ENCODE peak calls at places on chromosomes 4 and X, in six cellular contexts. One of them, this sample, is unnamed.

GRCh38 chr4:7762376-7763040 is 177.2 kb downstream of the AFAP1 start:
- DNase-seq in ascending aorta: no peak
- DNase-seq in HCT116: no peak
- DNase-seq in HL-60: no peak
- DNase-seq in activated CD8-positive, alpha-beta T cell treated with anti-CD3 and anti-CD28 coated beads for 36 hours: no peak
- DNase-seq in fibroblast of the aortic adventitia: no peak
- DNase-seq in this sample: no peak

GRCh38 chrX:84907324-84907946 is 96.2 kb upstream of the APOOL start:
- DNase-seq in ascending aorta: no peak
- DNase-seq in HCT116: no peak
- DNase-seq in HL-60: no peak
- DNase-seq in activated CD8-positive, alpha-beta T cell treated with anti-CD3 and anti-CD28 coated beads for 36 hours: no peak
- DNase-seq in fibroblast of the aortic adventitia: peak
- DNase-seq in this sample: no peak

GRCh38 chr4:8542776-8543525 is 37.2 kb upstream of the GPR78 start:
- DNase-seq in ascending aorta: no peak
- DNase-seq in HCT116: no peak
- DNase-seq in HL-60: no peak
- DNase-seq in activated CD8-positive, alpha-beta T cell treated with anti-CD3 and anti-CD28 coated beads for 36 hours: no peak
- DNase-seq in fibroblast of the aortic adventitia: no peak
- DNase-seq in this sample: no peak

GRCh38 chr4:129138762-129139496 is 43.0 kb downstream of the C4orf33 start:
- DNase-seq in ascending aorta: no peak
- DNase-seq in HCT116: no peak
- DNase-seq in HL-60: no peak
- DNase-seq in activated CD8-positive, alpha-beta T cell treated with anti-CD3 and anti-CD28 coated beads for 36 hours: no peak
- DNase-seq in fibroblast of the aortic adventitia: no peak
- DNase-seq in this sample: no peak

GRCh38 chr4:118834960-118835895 is 698 bp downstream of the SEC24D start:
- DNase-seq in ascending aorta: peak
- DNase-seq in HCT116: peak
- DNase-seq in HL-60: peak
- DNase-seq in activated CD8-positive, alpha-beta T cell treated with anti-CD3 and anti-CD28 coated beads for 36 hours: peak
- DNase-seq in fibroblast of the aortic adventitia: peak
- DNase-seq in this sample: peak

GRCh38 chr4:27007507-27007906 is 146.9 kb downstream of the STIM2 start:
- DNase-seq in ascending aorta: no peak
- DNase-seq in HCT116: no peak
- DNase-seq in HL-60: no peak
- DNase-seq in activated CD8-positive, alpha-beta T cell treated with anti-CD3 and anti-CD28 coated beads for 36 hours: no peak
- DNase-seq in fibroblast of the aortic adventitia: peak
- DNase-seq in this sample: no peak

GRCh38 chr4:142331132-142331531 is 515.0 kb downstream of the INPP4B start:
- DNase-seq in ascending aorta: no peak
- DNase-seq in HCT116: no peak
- DNase-seq in HL-60: no peak
- DNase-seq in activated CD8-positive, alpha-beta T cell treated with anti-CD3 and anti-CD28 coated beads for 36 hours: no peak
- DNase-seq in fibroblast of the aortic adventitia: no peak
- DNase-seq in this sample: no peak

GRCh38 chr4:122300776-122301175 is 78.0 kb upstream of the ADAD1 start:
- DNase-seq in ascending aorta: no peak
- DNase-seq in HCT116: no peak
- DNase-seq in HL-60: no peak
- DNase-seq in activated CD8-positive, alpha-beta T cell treated with anti-CD3 and anti-CD28 coated beads for 36 hours: no peak
- DNase-seq in fibroblast of the aortic adventitia: no peak
- DNase-seq in this sample: no peak

GRCh38 chr4:87543835-87544461 is 14.8 kb upstream of the SPARCL1 start:
- DNase-seq in ascending aorta: no peak
- DNase-seq in HCT116: peak
- DNase-seq in HL-60: no peak
- DNase-seq in activated CD8-positive, alpha-beta T cell treated with anti-CD3 and anti-CD28 coated beads for 36 hours: peak
- DNase-seq in fibroblast of the aortic adventitia: peak
- DNase-seq in this sample: peak

GRCh38 chr4:76515975-76516853 is 81.2 kb downstream of the SHROOM3 start:
- DNase-seq in ascending aorta: no peak
- DNase-seq in HCT116: no peak
- DNase-seq in HL-60: no peak
- DNase-seq in activated CD8-positive, alpha-beta T cell treated with anti-CD3 and anti-CD28 coated beads for 36 hours: no peak
- DNase-seq in fibroblast of the aortic adventitia: peak
- DNase-seq in this sample: no peak

GRCh38 chrX:129768586-129769466 is 10.9 kb upstream of the SASH3 start:
- DNase-seq in ascending aorta: no peak
- DNase-seq in HCT116: no peak
- DNase-seq in HL-60: no peak
- DNase-seq in activated CD8-positive, alpha-beta T cell treated with anti-CD3 and anti-CD28 coated beads for 36 hours: no peak
- DNase-seq in fibroblast of the aortic adventitia: peak
- DNase-seq in this sample: no peak

GRCh38 chrX:125895518-125895917 is 270.6 kb downstream of the DCAF12L2 start:
- DNase-seq in ascending aorta: no peak
- DNase-seq in HCT116: no peak
- DNase-seq in HL-60: no peak
- DNase-seq in activated CD8-positive, alpha-beta T cell treated with anti-CD3 and anti-CD28 coated beads for 36 hours: no peak
- DNase-seq in fibroblast of the aortic adventitia: no peak
- DNase-seq in this sample: no peak

GRCh38 chrX:18617351-18617750 is 54.6 kb downstream of the RS1 start:
- DNase-seq in ascending aorta: no peak
- DNase-seq in HCT116: peak
- DNase-seq in HL-60: no peak
- DNase-seq in activated CD8-positive, alpha-beta T cell treated with anti-CD3 and anti-CD28 coated beads for 36 hours: no peak
- DNase-seq in fibroblast of the aortic adventitia: peak
- DNase-seq in this sample: no peak

GRCh38 chr4:8547108-8547911 is 32.9 kb upstream of the GPR78 start:
- DNase-seq in ascending aorta: no peak
- DNase-seq in HCT116: peak
- DNase-seq in HL-60: no peak
- DNase-seq in activated CD8-positive, alpha-beta T cell treated with anti-CD3 and anti-CD28 coated beads for 36 hours: peak
- DNase-seq in fibroblast of the aortic adventitia: peak
- DNase-seq in this sample: no peak

GRCh38 chrX:154369453-154370299 is 4.8 kb downstream of the FLNA start:
- DNase-seq in ascending aorta: peak
- DNase-seq in HCT116: peak
- DNase-seq in HL-60: peak
- DNase-seq in activated CD8-positive, alpha-beta T cell treated with anti-CD3 and anti-CD28 coated beads for 36 hours: peak
- DNase-seq in fibroblast of the aortic adventitia: peak
- DNase-seq in this sample: peak

GRCh38 chr4:166169111-166169510 is 296.1 kb downstream of the TLL1 start:
- DNase-seq in ascending aorta: no peak
- DNase-seq in HCT116: peak
- DNase-seq in HL-60: no peak
- DNase-seq in activated CD8-positive, alpha-beta T cell treated with anti-CD3 and anti-CD28 coated beads for 36 hours: peak
- DNase-seq in fibroblast of the aortic adventitia: peak
- DNase-seq in this sample: no peak

GRCh38 chr4:10684631-10685030 is at the start of gene CLNK:
- DNase-seq in ascending aorta: no peak
- DNase-seq in HCT116: no peak
- DNase-seq in HL-60: peak
- DNase-seq in activated CD8-positive, alpha-beta T cell treated with anti-CD3 and anti-CD28 coated beads for 36 hours: no peak
- DNase-seq in fibroblast of the aortic adventitia: no peak
- DNase-seq in this sample: no peak

GRCh38 chrX:25112156-25112555 is 96.4 kb upstream of the ARX start:
- DNase-seq in ascending aorta: no peak
- DNase-seq in HCT116: no peak
- DNase-seq in HL-60: no peak
- DNase-seq in activated CD8-positive, alpha-beta T cell treated with anti-CD3 and anti-CD28 coated beads for 36 hours: no peak
- DNase-seq in fibroblast of the aortic adventitia: no peak
- DNase-seq in this sample: no peak

GRCh38 chrX:41475611-41476241 is 28.6 kb downstream of the NYX start:
- DNase-seq in ascending aorta: no peak
- DNase-seq in HCT116: no peak
- DNase-seq in HL-60: no peak
- DNase-seq in activated CD8-positive, alpha-beta T cell treated with anti-CD3 and anti-CD28 coated beads for 36 hours: no peak
- DNase-seq in fibroblast of the aortic adventitia: no peak
- DNase-seq in this sample: no peak

GRCh38 chr4:173747537-173748257 is 217.7 kb upstream of the HAND2 start:
- DNase-seq in ascending aorta: no peak
- DNase-seq in HCT116: no peak
- DNase-seq in HL-60: no peak
- DNase-seq in activated CD8-positive, alpha-beta T cell treated with anti-CD3 and anti-CD28 coated beads for 36 hours: no peak
- DNase-seq in fibroblast of the aortic adventitia: no peak
- DNase-seq in this sample: no peak

GRCh38 chr4:173753408-173753807 is 223.4 kb upstream of the HAND2 start:
- DNase-seq in ascending aorta: no peak
- DNase-seq in HCT116: no peak
- DNase-seq in HL-60: no peak
- DNase-seq in activated CD8-positive, alpha-beta T cell treated with anti-CD3 and anti-CD28 coated beads for 36 hours: no peak
- DNase-seq in fibroblast of the aortic adventitia: no peak
- DNase-seq in this sample: no peak

GRCh38 chr4:173758132-173758531 is 228.1 kb upstream of the HAND2 start:
- DNase-seq in ascending aorta: no peak
- DNase-seq in HCT116: no peak
- DNase-seq in HL-60: no peak
- DNase-seq in activated CD8-positive, alpha-beta T cell treated with anti-CD3 and anti-CD28 coated beads for 36 hours: no peak
- DNase-seq in fibroblast of the aortic adventitia: no peak
- DNase-seq in this sample: no peak

GRCh38 chr4:173748353-173748752 is 218.3 kb upstream of the HAND2 start:
- DNase-seq in ascending aorta: no peak
- DNase-seq in HCT116: no peak
- DNase-seq in HL-60: no peak
- DNase-seq in activated CD8-positive, alpha-beta T cell treated with anti-CD3 and anti-CD28 coated beads for 36 hours: no peak
- DNase-seq in fibroblast of the aortic adventitia: peak
- DNase-seq in this sample: no peak

DNA sequence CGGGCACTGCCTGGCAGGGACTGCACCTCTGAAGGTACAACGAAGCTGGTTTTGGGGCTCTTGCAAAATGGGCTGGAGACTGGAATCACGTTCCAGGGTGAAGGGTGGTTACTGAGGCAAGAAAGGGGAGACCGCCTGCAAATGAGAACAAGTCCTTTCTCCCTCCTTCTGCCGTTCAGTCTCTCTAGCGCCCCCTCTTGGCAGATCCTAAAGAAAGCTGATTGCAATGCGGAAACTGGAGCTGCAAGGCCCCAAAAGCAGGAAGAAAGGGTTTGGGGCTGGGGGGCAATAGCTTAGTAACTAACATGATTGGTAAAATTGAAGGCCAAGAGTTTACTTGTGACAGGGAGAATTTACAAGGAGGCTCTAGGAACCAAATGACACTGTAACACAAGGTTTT is 222.6 kb upstream of the HAND2 start:
- DNase-seq in ascending aorta: no peak
- DNase-seq in HCT116: peak
- DNase-seq in HL-60: peak
- DNase-seq in activated CD8-positive, alpha-beta T cell treated with anti-CD3 and anti-CD28 coated beads for 36 hours: peak
- DNase-seq in fibroblast of the aortic adventitia: peak
- DNase-seq in this sample: no peak
- TF ChIP-seq CTCF in ascending aorta: no peak
- TF ChIP-seq CTCF in HCT116: peak
- TF ChIP-seq CTCF in HL-60: peak
- TF ChIP-seq CTCF in activated CD8-positive, alpha-beta T cell treated with anti-CD3 and anti-CD28 coated beads for 36 hours: peak
- TF ChIP-seq CTCF in fibroblast of the aortic adventitia: peak
- TF ChIP-seq CTCF in this sample: peak

GRCh38 chr4:21009956-21010355 is 309.7 kb downstream of the PACRGL start:
- DNase-seq in ascending aorta: no peak
- DNase-seq in HCT116: no peak
- DNase-seq in HL-60: no peak
- DNase-seq in activated CD8-positive, alpha-beta T cell treated with anti-CD3 and anti-CD28 coated beads for 36 hours: no peak
- DNase-seq in fibroblast of the aortic adventitia: no peak
- DNase-seq in this sample: no peak

GRCh38 chr4:21001490-21001889 is 301.2 kb downstream of the PACRGL start:
- DNase-seq in ascending aorta: no peak
- DNase-seq in HCT116: no peak
- DNase-seq in HL-60: no peak
- DNase-seq in activated CD8-positive, alpha-beta T cell treated with anti-CD3 and anti-CD28 coated beads for 36 hours: no peak
- DNase-seq in fibroblast of the aortic adventitia: no peak
- DNase-seq in this sample: no peak

GRCh38 chr4:21011106-21011505 is 310.8 kb downstream of the PACRGL start:
- DNase-seq in ascending aorta: no peak
- DNase-seq in HCT116: no peak
- DNase-seq in HL-60: no peak
- DNase-seq in activated CD8-positive, alpha-beta T cell treated with anti-CD3 and anti-CD28 coated beads for 36 hours: no peak
- DNase-seq in fibroblast of the aortic adventitia: no peak
- DNase-seq in this sample: no peak

GRCh38 chr4:21002976-21003375 is 302.7 kb downstream of the PACRGL start:
- DNase-seq in ascending aorta: no peak
- DNase-seq in HCT116: no peak
- DNase-seq in HL-60: no peak
- DNase-seq in activated CD8-positive, alpha-beta T cell treated with anti-CD3 and anti-CD28 coated beads for 36 hours: no peak
- DNase-seq in fibroblast of the aortic adventitia: no peak
- DNase-seq in this sample: no peak

GRCh38 chr4:21005647-21006046 is 305.4 kb downstream of the PACRGL start:
- DNase-seq in ascending aorta: no peak
- DNase-seq in HCT116: no peak
- DNase-seq in HL-60: no peak
- DNase-seq in activated CD8-positive, alpha-beta T cell treated with anti-CD3 and anti-CD28 coated beads for 36 hours: no peak
- DNase-seq in fibroblast of the aortic adventitia: no peak
- DNase-seq in this sample: no peak
- TF ChIP-seq CTCF in ascending aorta: no peak
- TF ChIP-seq CTCF in HCT116: no peak
- TF ChIP-seq CTCF in HL-60: no peak
- TF ChIP-seq CTCF in activated CD8-positive, alpha-beta T cell treated with anti-CD3 and anti-CD28 coated beads for 36 hours: no peak
- TF ChIP-seq CTCF in fibroblast of the aortic adventitia: no peak
- TF ChIP-seq CTCF in this sample: no peak

GRCh38 chr4:111736516-111736915 is 408.7 kb upstream of the FAM241A start:
- DNase-seq in ascending aorta: no peak
- DNase-seq in HCT116: no peak
- DNase-seq in HL-60: no peak
- DNase-seq in activated CD8-positive, alpha-beta T cell treated with anti-CD3 and anti-CD28 coated beads for 36 hours: no peak
- DNase-seq in fibroblast of the aortic adventitia: no peak
- DNase-seq in this sample: no peak
- TF ChIP-seq CTCF in ascending aorta: no peak
- TF ChIP-seq CTCF in HCT116: no peak
- TF ChIP-seq CTCF in HL-60: no peak
- TF ChIP-seq CTCF in activated CD8-positive, alpha-beta T cell treated with anti-CD3 and anti-CD28 coated beads for 36 hours: no peak
- TF ChIP-seq CTCF in fibroblast of the aortic adventitia: no peak
- TF ChIP-seq CTCF in this sample: no peak

GRCh38 chr4:81785338-81785737 is 313.6 kb upstream of the RASGEF1B start:
- DNase-seq in ascending aorta: no peak
- DNase-seq in HCT116: no peak
- DNase-seq in HL-60: no peak
- DNase-seq in activated CD8-positive, alpha-beta T cell treated with anti-CD3 and anti-CD28 coated beads for 36 hours: no peak
- DNase-seq in fibroblast of the aortic adventitia: no peak
- DNase-seq in this sample: no peak

GRCh38 chr4:81786063-81786763 is 314.5 kb upstream of the RASGEF1B start:
- DNase-seq in ascending aorta: no peak
- DNase-seq in HCT116: no peak
- DNase-seq in HL-60: no peak
- DNase-seq in activated CD8-positive, alpha-beta T cell treated with anti-CD3 and anti-CD28 coated beads for 36 hours: no peak
- DNase-seq in fibroblast of the aortic adventitia: peak
- DNase-seq in this sample: no peak

GRCh38 chr4:81783565-81783964 is 311.9 kb upstream of the RASGEF1B start:
- DNase-seq in ascending aorta: no peak
- DNase-seq in HCT116: no peak
- DNase-seq in HL-60: no peak
- DNase-seq in activated CD8-positive, alpha-beta T cell treated with anti-CD3 and anti-CD28 coated beads for 36 hours: no peak
- DNase-seq in fibroblast of the aortic adventitia: no peak
- DNase-seq in this sample: no peak

GRCh38 chr4:81786770-81787169 is 315.1 kb upstream of the RASGEF1B start:
- DNase-seq in ascending aorta: no peak
- DNase-seq in HCT116: no peak
- DNase-seq in HL-60: no peak
- DNase-seq in activated CD8-positive, alpha-beta T cell treated with anti-CD3 and anti-CD28 coated beads for 36 hours: no peak
- DNase-seq in fibroblast of the aortic adventitia: no peak
- DNase-seq in this sample: no peak

DNA sequence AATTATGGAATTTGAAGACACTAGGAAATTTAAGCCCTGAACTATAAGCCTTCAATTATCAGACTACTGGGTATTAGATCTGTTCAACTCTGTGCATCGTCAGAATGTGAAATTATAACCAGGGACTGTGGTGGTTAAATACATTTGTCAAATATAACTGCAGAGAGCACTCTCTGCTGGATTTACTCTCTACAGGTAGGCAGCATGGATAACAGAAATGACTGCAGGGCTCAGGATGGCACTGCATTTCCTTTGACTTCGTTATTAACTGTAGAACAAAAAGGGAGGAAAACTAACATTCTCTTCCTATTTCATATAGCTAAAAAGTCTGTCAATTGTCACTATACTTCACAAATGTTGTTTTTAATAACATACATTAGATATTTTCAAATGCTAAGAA is 310.1 kb upstream of the RASGEF1B start:
- DNase-seq in ascending aorta: no peak
- DNase-seq in HCT116: no peak
- DNase-seq in HL-60: no peak
- DNase-seq in activated CD8-positive, alpha-beta T cell treated with anti-CD3 and anti-CD28 coated beads for 36 hours: no peak
- DNase-seq in fibroblast of the aortic adventitia: no peak
- DNase-seq in this sample: no peak
- TF ChIP-seq CTCF in ascending aorta: no peak
- TF ChIP-seq CTCF in HCT116: no peak
- TF ChIP-seq CTCF in HL-60: no peak
- TF ChIP-seq CTCF in activated CD8-positive, alpha-beta T cell treated with anti-CD3 and anti-CD28 coated beads for 36 hours: no peak
- TF ChIP-seq CTCF in fibroblast of the aortic adventitia: no peak
- TF ChIP-seq CTCF in this sample: no peak

This sample was measured in esophagus muscularis mucosa.